ENCODE peak calls at places on chromosomes 6 and 20, in seven cellular contexts. V, O, M, C, I, D and T are unnamed samples.

GRCh38 chr6:113291751-113292445 is 565.2 kb upstream of the MARCKS start:
- DNase-seq in D (peak), I (no peak), C (no peak), M (no peak), V (no peak), O (no peak), T (peak)

GRCh38 chr6:161273356-161273751 is 507 bp downstream of the AGPAT4 start:
- DNase-seq in O (no peak), D (peak), I (no peak), M (peak), V (peak), C (no peak), T (peak)

GRCh38 chr20:36272547-36273220 is 33.5 kb upstream of the DLGAP4 start:
- DNase-seq in V (no peak), M (no peak), C (no peak), I (no peak), O (no peak), D (no peak), T (no peak)

GRCh38 chr20:50245561-50246366 is 55.1 kb downstream of the CEBPB start:
- DNase-seq in I (no peak), D (peak), O (no peak), M (no peak), V (no peak), C (no peak), T (peak)

GRCh38 chr6:14881399-14881798 is 364.5 kb upstream of the JARID2 start:
- DNase-seq in D (peak), M (no peak), O (no peak), I (no peak), V (no peak), C (no peak), T (peak)

GRCh38 chr20:51400051-51400926 is 142.2 kb downstream of the NFATC2 start:
- DNase-seq in I (no peak), O (no peak), V (no peak), D (no peak), C (no peak), M (peak), T (no peak)

GRCh38 chr6:161919711-161920110 is 645.9 kb upstream of the AGPAT4 start:
- DNase-seq in D (peak), I (no peak), O (no peak), C (no peak), V (no peak), M (no peak), T (peak)

GRCh38 chr6:132797975-132798819 is at the start of gene SLC18B1:
- DNase-seq in V (peak), O (no peak), D (peak), M (peak), I (peak), C (peak), T (no peak)

GRCh38 chr20:32906200-32906599 is 47.5 kb downstream of the EFCAB8 start:
- DNase-seq in V (no peak), O (no peak), D (no peak), I (no peak), C (no peak), M (no peak), T (no peak)

GRCh38 chr20:21826946-21827345 is 121.5 kb downstream of the PAX1 start:
- DNase-seq in O (no peak), M (no peak), C (peak), D (no peak), V (no peak), I (no peak), T (no peak)

GRCh38 chr6:123570813-123571684 is 65.7 kb downstream of the TRDN start:
- DNase-seq in V (no peak), O (no peak), I (peak), D (no peak), C (no peak), M (no peak), T (no peak)

GRCh38 chr6:137258170-137258569 is 39.0 kb upstream of the IFNGR1 start:
- DNase-seq in C (no peak), O (no peak), D (peak), I (no peak), M (no peak), V (no peak), T (no peak)

GRCh38 chr6:139985236-139985815 is 610.9 kb upstream of the CITED2 start:
- DNase-seq in M (no peak), V (no peak), D (no peak), I (no peak), O (no peak), C (no peak), T (no peak)

GRCh38 chr6:56435326-56435725 is 187.9 kb upstream of the COL21A1 start:
- DNase-seq in D (peak), O (no peak), I (no peak), C (no peak), M (no peak), V (no peak), T (peak)

GRCh38 chr6:25012657-25013056 is 76.9 kb upstream of the RIPOR2 start:
- DNase-seq in V (no peak), O (no peak), M (no peak), C (no peak), D (peak), I (no peak), T (peak)

GRCh38 chr6:31197559-31198305 is 27.2 kb upstream of the POU5F1 start:
- DNase-seq in D (peak), O (peak), C (peak), V (peak), I (peak), M (peak), T (peak)

GRCh38 chr20:3777726-3778629 is 3.3 kb downstream of the SPEF1 start:
- DNase-seq in C (peak), I (peak), M (no peak), D (no peak), V (peak), O (no peak), T (no peak)

GRCh38 chr20:58832442-58832841 is 18.3 kb downstream of the GNAS-AS1 start:
- DNase-seq in D (no peak), V (no peak), M (no peak), I (no peak), C (no peak), O (no peak), T (no peak)

GRCh38 chr6:138017156-138017757 is 90.0 kb downstream of the PERP start:
- DNase-seq in D (no peak), C (no peak), M (no peak), V (no peak), I (no peak), O (no peak), T (no peak)

GRCh38 chr6:82371799-82372508 is 8.3 kb downstream of the TPBG start:
- DNase-seq in O (no peak), V (no peak), D (peak), C (no peak), M (no peak), I (no peak), T (peak)

GRCh38 chr6:37019065-37019450 is 13.6 kb downstream of the FGD2 start:
- DNase-seq in C (no peak), O (no peak), M (no peak), D (no peak), I (no peak), V (no peak), T (no peak)

GRCh38 chr6:117602151-117602898 is at the start of gene GOPC:
- DNase-seq in D (peak), M (peak), I (peak), V (peak), O (peak), C (peak), T (peak)

GRCh38 chr6:111113731-111114438 is 26.6 kb downstream of the SLC16A10 start:
- DNase-seq in C (peak), V (peak), O (peak), M (peak), D (peak), I (peak), T (peak)

GRCh38 chr20:33606114-33606771 is 55.9 kb upstream of the C20orf144 start:
- DNase-seq in V (no peak), D (no peak), O (no peak), M (no peak), C (no peak), I (no peak), T (no peak)

GRCh38 chr6:133740784-133741183 is 148.1 kb upstream of the TCF21 start:
- DNase-seq in O (no peak), M (no peak), D (no peak), I (no peak), V (no peak), C (no peak), T (no peak)

GRCh38 chr20:34112600-34113061 is 588 bp upstream of the EIF2S2 start:
- DNase-seq in M (no peak), V (peak), D (peak), I (peak), C (peak), O (no peak), T (peak)

GRCh38 chr6:3838992-3839867 is 9.9 kb upstream of the FAM50B start:
- DNase-seq in O (no peak), V (no peak), C (no peak), D (peak), I (no peak), M (no peak), T (no peak)

GRCh38 chr20:56443654-56444540 is 24.5 kb upstream of the RTF2 start:
- DNase-seq in V (peak), C (no peak), M (no peak), O (no peak), D (peak), I (no peak), T (peak)

GRCh38 chr6:41729624-41730023 is 5.8 kb downstream of the TFEB start:
- DNase-seq in I (no peak), D (no peak), V (no peak), C (peak), O (no peak), M (no peak), T (no peak)

GRCh38 chr20:3646651-3647050 is 16.5 kb downstream of the GFRA4 start:
- DNase-seq in I (no peak), M (no peak), O (no peak), C (no peak), D (no peak), V (no peak), T (no peak)

GRCh38 chr6:25329982-25330381 is 50.8 kb downstream of the CARMIL1 start:
- DNase-seq in D (no peak), M (no peak), V (no peak), I (no peak), O (no peak), C (no peak), T (no peak)

GRCh38 chr6:158290040-158290439 is 22.2 kb upstream of the TULP4 start:
- DNase-seq in D (no peak), O (no peak), M (peak), I (no peak), V (no peak), C (no peak), T (no peak)

GRCh38 chr6:28944412-28945006 is 20.7 kb upstream of the TRIM27 start:
- DNase-seq in C (peak), I (peak), V (peak), M (peak), D (peak), O (no peak), T (peak)

GRCh38 chr6:128005009-128005408 is 104.2 kb upstream of the THEMIS start:
- DNase-seq in I (no peak), M (no peak), D (peak), O (no peak), V (no peak), C (no peak), T (peak)

GRCh38 chr6:165060636-165061190 is 248.7 kb downstream of the C6orf118 start:
- DNase-seq in V (no peak), C (no peak), D (peak), M (no peak), I (no peak), O (no peak), T (peak)

GRCh38 chr20:62953839-62954703 is 1.6 kb downstream of the SLC17A9 start:
- DNase-seq in I (peak), M (peak), O (peak), V (peak), C (peak), D (peak), T (peak)

GRCh38 chr20:41136336-41136694 is 1.0 kb upstream of the PLCG1 start:
- DNase-seq in O (no peak), C (no peak), V (no peak), D (no peak), M (no peak), I (no peak), T (no peak)

DNA sequence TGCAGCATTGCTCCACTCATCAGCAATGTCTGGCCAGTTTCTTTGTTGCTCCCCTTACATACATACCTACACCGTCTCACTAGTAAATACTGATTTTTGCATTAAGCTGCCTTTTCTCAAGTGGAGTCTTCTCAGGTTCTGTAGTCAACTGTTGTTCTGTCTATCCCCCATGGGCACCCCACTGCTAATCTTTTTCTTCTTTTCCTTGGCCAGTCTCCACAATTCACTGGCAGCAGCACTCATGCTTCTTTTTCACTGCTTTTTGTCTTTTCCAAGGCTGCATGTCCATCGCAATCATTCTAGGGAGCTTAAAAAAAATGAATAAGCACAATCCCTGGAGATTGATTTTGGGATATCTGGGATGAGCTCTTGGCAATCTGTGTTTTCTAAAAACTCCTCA is 10.3 kb upstream of the ERVFRD-1 start:
- DNase-seq in I (no peak), V (no peak), C (no peak), D (peak), M (no peak), O (no peak), T (peak)
- H3K27ac ChIP-seq in I (no peak), V (no peak), C (no peak), D (no peak), M (no peak), O (no peak), T (no peak)

GRCh38 chr6:157229733-157230132 is 93.6 kb downstream of the TMEM242 start:
- DNase-seq in V (no peak), C (no peak), D (no peak), M (no peak), I (no peak), O (no peak), T (no peak)
- H3K27ac ChIP-seq in V (no peak), C (no peak), D (no peak), M (no peak), I (no peak), O (peak), T (no peak)

GRCh38 chr6:29953001-29953436 is 10.7 kb downstream of the HLA-A start:
- DNase-seq in O (no peak), M (no peak), V (no peak), D (peak), I (peak), C (no peak), T (peak)
- H3K27ac ChIP-seq in O (peak), M (no peak), V (no peak), D (no peak), I (no peak), C (no peak), T (no peak)

DNA sequence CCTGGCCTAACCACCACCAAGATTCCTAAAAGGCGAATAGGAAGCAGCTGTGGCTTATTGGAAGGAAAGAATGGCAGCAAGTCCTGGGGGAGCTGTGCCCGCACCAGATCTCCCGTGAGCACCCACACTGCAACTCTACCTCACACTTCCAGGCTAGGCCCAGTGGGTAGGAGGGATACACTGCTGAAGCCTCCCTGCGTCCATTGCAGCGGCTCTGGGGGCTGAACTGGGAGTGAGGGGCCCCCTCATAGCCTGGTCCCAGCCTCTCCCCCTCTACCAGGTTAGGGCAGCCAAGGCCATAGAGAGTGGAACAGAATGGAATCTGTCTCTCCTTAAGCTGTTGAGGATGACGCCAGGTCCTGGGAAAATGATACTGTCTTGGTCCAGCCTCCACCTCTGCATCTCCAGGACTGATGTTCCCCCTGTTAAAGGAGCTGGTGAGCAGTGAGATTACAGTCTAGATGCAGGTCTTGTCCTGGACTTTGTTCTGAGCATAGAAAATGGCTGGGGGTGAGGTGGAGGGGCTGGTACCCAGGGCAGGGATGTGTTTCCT is 11.3 kb downstream of the CNPY3 start:
- DNase-seq in D (no peak), I (no peak), O (no peak), M (no peak), C (no peak), V (no peak), T (no peak)
- H3K27ac ChIP-seq in D (no peak), I (no peak), O (no peak), M (no peak), C (no peak), V (no peak), T (no peak)

GRCh38 chr6:166595061-166595780 is 8.7 kb upstream of the RAMACL start:
- DNase-seq in C (no peak), M (no peak), V (no peak), O (no peak), D (peak), I (no peak), T (peak)

GRCh38 chr6:166595949-166596348 is 9.5 kb upstream of the RAMACL start:
- DNase-seq in C (no peak), O (no peak), V (no peak), M (no peak), D (no peak), I (no peak), T (no peak)

GRCh38 chr6:166598441-166599138 is 12.1 kb upstream of the RAMACL start:
- DNase-seq in O (peak), V (no peak), D (peak), C (no peak), M (no peak), I (peak), T (peak)

GRCh38 chr6:166597711-166598440 is 11.4 kb upstream of the RAMACL start:
- DNase-seq in D (no peak), C (no peak), O (no peak), M (no peak), V (no peak), I (no peak), T (no peak)

GRCh38 chr6:166596741-166597507 is 10.4 kb upstream of the RAMACL start:
- DNase-seq in V (no peak), D (no peak), O (no peak), I (no peak), M (no peak), C (no peak), T (no peak)
- H3K27ac ChIP-seq in V (no peak), D (peak), O (no peak), I (no peak), M (no peak), C (no peak), T (peak)

GRCh38 chr20:10513091-10513490 is 78.0 kb downstream of the SLX4IP start:
- DNase-seq in V (no peak), O (no peak), D (no peak), M (no peak), C (no peak), I (no peak), T (no peak)

GRCh38 chr20:10516529-10516928 is 81.4 kb downstream of the SLX4IP start:
- DNase-seq in D (no peak), C (no peak), M (no peak), O (no peak), I (no peak), V (no peak), T (no peak)

GRCh38 chr20:10511166-10511506 is 76.0 kb downstream of the SLX4IP start:
- DNase-seq in D (no peak), V (no peak), I (no peak), O (no peak), C (no peak), M (no peak), T (no peak)

GRCh38 chr20:10511507-10512231 is 76.6 kb downstream of the SLX4IP start:
- DNase-seq in D (peak), V (peak), O (peak), C (peak), I (peak), M (peak), T (peak)

GRCh38 chr20:10513931-10514575 is 78.9 kb downstream of the SLX4IP start:
- DNase-seq in I (no peak), M (no peak), D (peak), C (no peak), O (no peak), V (no peak), T (peak)
- H3K27ac ChIP-seq in I (no peak), M (no peak), D (no peak), C (no peak), O (no peak), V (no peak), T (no peak)

GRCh38 chr6:17475845-17476244 is 82.5 kb downstream of the CAP2 start:
- DNase-seq in M (no peak), C (no peak), O (no peak), I (no peak), V (no peak), D (no peak), T (no peak)

GRCh38 chr6:17476506-17476905 is 83.1 kb downstream of the CAP2 start:
- DNase-seq in V (no peak), M (no peak), C (no peak), D (no peak), I (no peak), O (no peak), T (no peak)

GRCh38 chr6:17477356-17477755 is 84.0 kb downstream of the CAP2 start:
- DNase-seq in D (no peak), I (no peak), C (no peak), O (no peak), M (no peak), V (no peak), T (no peak)

GRCh38 chr6:17478946-17479345 is 85.6 kb downstream of the CAP2 start:
- DNase-seq in C (no peak), M (no peak), V (no peak), D (no peak), I (no peak), O (no peak), T (no peak)

GRCh38 chr6:17478223-17478907 is 85.0 kb downstream of the CAP2 start:
- DNase-seq in C (no peak), O (no peak), D (no peak), V (no peak), I (peak), M (no peak), T (no peak)
- H3K27ac ChIP-seq in C (no peak), O (no peak), D (no peak), V (no peak), I (no peak), M (no peak), T (no peak)

GRCh38 chr6:68726307-68726706 is 91.2 kb downstream of the ADGRB3 start:
- DNase-seq in M (no peak), O (no peak), C (no peak), D (no peak), V (no peak), I (no peak), T (no peak)
- H3K27ac ChIP-seq in M (no peak), O (no peak), C (no peak), D (no peak), V (no peak), I (no peak), T (no peak)

GRCh38 chr20:25245461-25245860 is 2.4 kb upstream of the PYGB start:
- DNase-seq in O (no peak), I (no peak), C (peak), D (no peak), M (no peak), V (no peak), T (no peak)

GRCh38 chr20:25239387-25240370 is 8.2 kb upstream of the PYGB start:
- DNase-seq in I (no peak), C (no peak), O (no peak), D (no peak), V (no peak), M (no peak), T (no peak)

GRCh38 chr20:25244976-25245375 is 2.9 kb upstream of the PYGB start:
- DNase-seq in D (no peak), M (no peak), C (no peak), V (no peak), I (no peak), O (no peak), T (no peak)

GRCh38 chr20:25243416-25243979 is 4.4 kb upstream of the PYGB start:
- DNase-seq in D (no peak), O (no peak), V (no peak), M (no peak), I (no peak), C (no peak), T (no peak)

DNA sequence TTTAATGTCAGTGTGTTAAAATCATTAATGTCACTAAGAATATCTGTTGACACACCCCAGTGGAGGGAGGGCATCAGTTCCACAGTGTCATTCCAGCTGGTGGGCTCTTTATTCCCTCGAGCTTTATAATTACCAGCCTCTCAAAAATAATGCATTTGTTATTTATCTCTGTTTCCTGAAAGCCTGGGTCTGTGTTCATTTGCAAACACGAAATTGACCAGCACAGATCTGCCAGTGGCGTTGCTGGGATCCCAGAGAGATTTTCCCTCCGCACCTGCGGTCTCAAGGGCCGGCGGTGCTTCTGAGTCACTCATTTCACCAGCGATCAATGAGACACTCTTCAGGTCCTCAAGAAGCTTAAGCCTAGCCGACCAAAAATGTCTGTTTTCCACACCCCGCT is 5.7 kb upstream of the PYGB start:
- DNase-seq in C (peak), O (no peak), I (no peak), M (no peak), V (no peak), D (no peak), T (no peak)
- H3K27ac ChIP-seq in C (no peak), O (no peak), I (no peak), M (no peak), V (no peak), D (no peak), T (no peak)